ENCODE peak calls at places on chromosomes 3 and 15, in four cellular contexts. One of them, this sample, is unnamed.

GRCh38 chr3:150090006-150090405 is 119.3 kb upstream of the PFN2 start:
- DNase-seq in SHP77: no peak
- DNase-seq in cardiac fibroblast: no peak
- DNase-seq in neural crest cell: no peak
- DNase-seq in this sample: peak; percentile 46

GRCh38 chr15:78691167-78691872 is 50.3 kb upstream of the CHRNB4 start:
- DNase-seq in SHP77: no peak
- DNase-seq in cardiac fibroblast: no peak
- DNase-seq in neural crest cell: no peak
- DNase-seq in this sample: no peak

GRCh38 chr3:58880182-58880581 is 169.6 kb downstream of the CFAP20DC start:
- DNase-seq in SHP77: no peak
- DNase-seq in cardiac fibroblast: peak; percentile 61
- DNase-seq in neural crest cell: no peak
- DNase-seq in this sample: peak; percentile 34

GRCh38 chr15:75460646-75461045 is 9.2 kb upstream of the SIN3A start:
- DNase-seq in cardiac fibroblast: no peak
- DNase-seq in neural crest cell: no peak
- DNase-seq in SHP77: no peak
- DNase-seq in this sample: no peak

GRCh38 chr3:194475138-194475932 is 11.5 kb downstream of the ATP13A3 start:
- DNase-seq in cardiac fibroblast: no peak
- DNase-seq in SHP77: no peak
- DNase-seq in neural crest cell: no peak
- DNase-seq in this sample: no peak

GRCh38 chr3:100540791-100541334 is 48.4 kb downstream of the TMEM45A start:
- DNase-seq in cardiac fibroblast: no peak
- DNase-seq in neural crest cell: no peak
- DNase-seq in SHP77: no peak
- DNase-seq in this sample: no peak

GRCh38 chr3:21174461-21174860 is 576.5 kb downstream of the ZNF385D start:
- DNase-seq in cardiac fibroblast: peak; percentile 48
- DNase-seq in SHP77: no peak
- DNase-seq in neural crest cell: no peak
- DNase-seq in this sample: peak; percentile 78

GRCh38 chr15:78681306-78682012 is 40.4 kb upstream of the CHRNB4 start:
- DNase-seq in neural crest cell: no peak
- DNase-seq in cardiac fibroblast: no peak
- DNase-seq in SHP77: no peak
- DNase-seq in this sample: no peak

GRCh38 chr15:51403072-51403878 is 61.8 kb downstream of the GLDN start:
- DNase-seq in SHP77: peak; percentile 8
- DNase-seq in neural crest cell: no peak
- DNase-seq in cardiac fibroblast: peak; percentile 66
- DNase-seq in this sample: peak; percentile 66

GRCh38 chr3:169342652-169343051 is 320.9 kb downstream of the MECOM start:
- DNase-seq in neural crest cell: no peak
- DNase-seq in cardiac fibroblast: no peak
- DNase-seq in SHP77: no peak
- DNase-seq in this sample: no peak

GRCh38 chr3:13569201-13569600 is 20.3 kb downstream of the FBLN2 start:
- DNase-seq in SHP77: no peak
- DNase-seq in cardiac fibroblast: no peak
- DNase-seq in neural crest cell: no peak
- DNase-seq in this sample: no peak

GRCh38 chr3:76107935-76108570 is 322.7 kb upstream of the ZNF717 start:
- DNase-seq in SHP77: peak; percentile 5
- DNase-seq in neural crest cell: no peak
- DNase-seq in cardiac fibroblast: peak; percentile 65
- DNase-seq in this sample: peak; percentile 54

GRCh38 chr3:79230254-79230653 is 537.5 kb downstream of the ROBO1 start:
- DNase-seq in SHP77: no peak
- DNase-seq in neural crest cell: no peak
- DNase-seq in cardiac fibroblast: no peak
- DNase-seq in this sample: no peak

GRCh38 chr15:40471778-40472130 is 970 bp downstream of the CHST14 start:
- DNase-seq in neural crest cell: no peak
- DNase-seq in cardiac fibroblast: no peak
- DNase-seq in SHP77: no peak
- DNase-seq in this sample: no peak

GRCh38 chr3:143737065-143737464 is 111.2 kb downstream of the SLC9A9 start:
- DNase-seq in cardiac fibroblast: peak; percentile 6
- DNase-seq in neural crest cell: no peak
- DNase-seq in SHP77: no peak
- DNase-seq in this sample: peak; percentile 29

GRCh38 chr3:192038726-192039125 is 577.8 kb downstream of the PYDC2 start:
- DNase-seq in neural crest cell: no peak
- DNase-seq in cardiac fibroblast: peak; percentile 17
- DNase-seq in SHP77: no peak
- DNase-seq in this sample: peak; percentile 30

GRCh38 chr3:192494176-192494575 is 233.2 kb downstream of the FGF12 start:
- DNase-seq in cardiac fibroblast: peak; percentile 66
- DNase-seq in SHP77: no peak
- DNase-seq in neural crest cell: no peak
- DNase-seq in this sample: no peak

GRCh38 chr3:19907523-19907922 is 26.5 kb downstream of the EFHB start:
- DNase-seq in SHP77: no peak
- DNase-seq in neural crest cell: no peak
- DNase-seq in cardiac fibroblast: no peak
- DNase-seq in this sample: no peak

GRCh38 chr3:36155515-36155914 is 224.8 kb upstream of the STAC start:
- DNase-seq in cardiac fibroblast: peak; percentile 7
- DNase-seq in neural crest cell: no peak
- DNase-seq in SHP77: no peak
- DNase-seq in this sample: no peak

GRCh38 chr3:190116551-190117067 is 4.1 kb downstream of the P3H2 start:
- DNase-seq in SHP77: no peak
- DNase-seq in neural crest cell: no peak
- DNase-seq in cardiac fibroblast: no peak
- DNase-seq in this sample: no peak

GRCh38 chr15:69149163-69149562 is 11.3 kb upstream of the GLCE start:
- DNase-seq in SHP77: no peak
- DNase-seq in neural crest cell: no peak
- DNase-seq in cardiac fibroblast: no peak
- DNase-seq in this sample: no peak

GRCh38 chr3:52781741-52782140 is 4.3 kb downstream of the ITIH1 start:
- DNase-seq in SHP77: no peak
- DNase-seq in cardiac fibroblast: no peak
- DNase-seq in neural crest cell: no peak
- DNase-seq in this sample: no peak

GRCh38 chr3:176037636-176038035 is 1159.6 kb downstream of the TBL1XR1 start:
- DNase-seq in SHP77: no peak
- DNase-seq in cardiac fibroblast: no peak
- DNase-seq in neural crest cell: no peak
- DNase-seq in this sample: no peak

GRCh38 chr3:197023241-197023997 is 6.2 kb downstream of the MELTF start:
- DNase-seq in SHP77: no peak
- DNase-seq in neural crest cell: no peak
- DNase-seq in cardiac fibroblast: no peak
- DNase-seq in this sample: no peak

GRCh38 chr15:93987068-93987467 is 244.3 kb upstream of the MCTP2 start:
- DNase-seq in neural crest cell: no peak
- DNase-seq in SHP77: no peak
- DNase-seq in cardiac fibroblast: no peak
- DNase-seq in this sample: no peak

This sample was measured in fibroblast of mammary gland.